ENCODE peak calls at places on chromosomes 6 and 20, in ten cellular contexts. Q is tibial nerve, G is upper lobe of left lung, Z is ovary, N is HL-60, X is AG10803, O is retinal pigment epithelial cell, R is spleen, F is lower lobe of right lung, B is fibroblast of pulmonary artery. K is an unnamed sample.
A peak's percentile ranks its signal among the peaks of the same experiment; 100 is the strongest.

GRCh38 chr6:28224131-28225055 is 682 bp upstream of the ZSCAN9 start:
- DNase-seq in Q (no peak), G (no peak), Z (no peak), N (no peak), X (no peak), O (no peak), R (no peak), F (no peak), B (no peak), K (no peak)

GRCh38 chr6:100269189-100269588 is 195.5 kb downstream of the SIM1 start:
- DNase-seq in Q (no peak), G (no peak), Z (no peak), N (no peak), X (peak; percentile 88), O (no peak), R (no peak), F (no peak), B (peak; percentile 81), K (peak; percentile 33)

GRCh38 chr20:8812818-8813217 is 256.1 kb upstream of the PLCB4 start:
- DNase-seq in Q (no peak), G (peak; percentile 31), Z (peak; percentile 25), N (no peak), X (no peak), O (no peak), R (no peak), F (peak; percentile 42), B (no peak), K (no peak)

GRCh38 chr6:15246217-15247211 is 645 bp downstream of the JARID2 start:
- DNase-seq in Q (no peak), G (no peak), Z (no peak), N (no peak), X (no peak), O (no peak), R (peak; percentile 25), F (no peak), B (peak; percentile 37), K (no peak)

GRCh38 chr6:142361765-142362540 is 60.1 kb downstream of the ADGRG6 start:
- DNase-seq in Q (no peak), G (no peak), Z (no peak), N (no peak), X (peak; percentile 97), O (peak; percentile 65), R (no peak), F (no peak), B (peak; percentile 91), K (no peak)

GRCh38 chr6:109447878-109448555 is 7.5 kb downstream of the SMPD2 start:
- DNase-seq in Q (no peak), G (no peak), Z (no peak), N (peak; percentile 35), X (no peak), O (no peak), R (no peak), F (no peak), B (peak; percentile 20), K (no peak)

GRCh38 chr20:37194616-37195015 is 15.3 kb upstream of the MROH8 start:
- DNase-seq in Q (no peak), G (no peak), Z (no peak), N (no peak), X (no peak), O (no peak), R (no peak), F (no peak), B (no peak), K (no peak)

GRCh38 chr20:58327211-58327610 is 17.7 kb downstream of the RAB22A start:
- DNase-seq in Q (no peak), G (peak; percentile 65), Z (no peak), N (no peak), X (peak; percentile 5), O (no peak), R (no peak), F (no peak), B (peak; percentile 14), K (no peak)

GRCh38 chr6:82067021-82067420 is 180.5 kb downstream of the IBTK start:
- DNase-seq in Q (no peak), G (no peak), Z (no peak), N (no peak), X (peak; percentile 41), O (no peak), R (no peak), F (no peak), B (peak; percentile 16), K (no peak)

GRCh38 chr20:62723768-62724420 is 15.3 kb downstream of the NTSR1 start:
- DNase-seq in Q (no peak), G (no peak), Z (no peak), N (no peak), X (no peak), O (no peak), R (peak; percentile 54), F (peak; percentile 32), B (no peak), K (no peak)

GRCh38 chr6:74557236-74557635 is 648.6 kb downstream of the COL12A1 start:
- DNase-seq in Q (no peak), G (no peak), Z (no peak), N (no peak), X (peak; percentile 17), O (no peak), R (no peak), F (no peak), B (no peak), K (no peak)

GRCh38 chr6:74549746-74550145 is 656.1 kb downstream of the COL12A1 start:
- DNase-seq in Q (no peak), G (no peak), Z (no peak), N (no peak), X (no peak), O (no peak), R (no peak), F (no peak), B (no peak), K (no peak)

GRCh38 chr6:74551896-74552295 is 654.0 kb downstream of the COL12A1 start:
- DNase-seq in Q (no peak), G (no peak), Z (no peak), N (no peak), X (peak; percentile 76), O (no peak), R (no peak), F (no peak), B (peak; percentile 53), K (no peak)

GRCh38 chr6:74554041-74554440 is 651.8 kb downstream of the COL12A1 start:
- DNase-seq in Q (no peak), G (no peak), Z (no peak), N (no peak), X (no peak), O (no peak), R (no peak), F (no peak), B (no peak), K (no peak)
- TF ChIP-seq CTCF in Q (no peak), G (no peak), Z (no peak), N (no peak), X (no peak), O (no peak), R (no peak), F (no peak), B (no peak), K (no peak)

GRCh38 chr20:31717478-31717946 is 5.2 kb downstream of the BCL2L1 start:
- DNase-seq in Q (no peak), G (no peak), Z (no peak), N (no peak), X (no peak), O (no peak), R (no peak), F (no peak), B (no peak), K (no peak)

GRCh38 chr20:31720486-31721407 is 1.9 kb downstream of the BCL2L1 start:
- DNase-seq in Q (no peak), G (no peak), Z (no peak), N (no peak), X (no peak), O (no peak), R (no peak), F (no peak), B (no peak), K (peak; percentile 13)

GRCh38 chr20:31718952-31719643 is 3.6 kb downstream of the BCL2L1 start:
- DNase-seq in Q (no peak), G (peak; percentile 52), Z (no peak), N (no peak), X (no peak), O (no peak), R (no peak), F (no peak), B (no peak), K (peak; percentile 87)

GRCh38 chr20:31721408-31722332 is 998 bp downstream of the BCL2L1 start:
- DNase-seq in Q (no peak), G (no peak), Z (no peak), N (no peak), X (no peak), O (no peak), R (peak; percentile 83), F (peak; percentile 53), B (no peak), K (peak; percentile 15)

GRCh38 chr20:31719644-31720485 is 2.8 kb downstream of the BCL2L1 start:
- DNase-seq in Q (no peak), G (no peak), Z (no peak), N (no peak), X (peak; percentile 43), O (no peak), R (no peak), F (no peak), B (peak; percentile 28), K (peak; percentile 94)
- H3K4me3 ChIP-seq in Q (peak overlapping the region; percentile 81), G (peak overlapping the region; percentile 85), Z (no peak overlapping the region), N (no peak overlapping the region), X (peak overlapping the region; percentile 84), O (peak overlapping the region; percentile 73), R (peak overlapping the region; percentile 76), F (peak overlapping the region; percentile 98), B (peak overlapping the region; percentile 79), K (peak overlapping the region; percentile 95)

DNA sequence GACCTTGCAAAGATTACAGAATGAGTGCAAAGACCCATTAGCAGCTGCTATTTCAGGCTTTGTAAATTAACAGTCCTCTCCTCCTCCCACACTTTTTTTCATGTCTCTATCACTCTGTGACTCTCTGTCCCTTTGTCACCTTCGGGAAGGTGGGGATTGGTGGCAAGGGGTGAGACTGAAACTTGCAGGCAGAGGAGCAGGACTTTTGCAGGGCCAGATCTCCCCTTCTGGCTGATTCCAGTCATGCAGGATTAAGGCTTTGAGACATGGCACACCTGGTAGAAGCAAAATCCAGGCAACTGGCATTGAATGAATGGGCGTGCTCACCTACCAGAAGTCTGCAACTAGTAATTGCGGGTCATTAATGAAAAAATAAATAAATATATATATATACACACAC is 222.7 kb downstream of the TSHZ2 start:
- DNase-seq in Q (no peak), G (no peak), Z (no peak), N (no peak), X (no peak), O (no peak), R (no peak), F (no peak), B (no peak), K (no peak)
- TF ChIP-seq CTCF in Q (no peak), G (no peak), Z (no peak), N (no peak), X (no peak), O (no peak), R (no peak), F (no peak), B (no peak), K (no peak)

DNA sequence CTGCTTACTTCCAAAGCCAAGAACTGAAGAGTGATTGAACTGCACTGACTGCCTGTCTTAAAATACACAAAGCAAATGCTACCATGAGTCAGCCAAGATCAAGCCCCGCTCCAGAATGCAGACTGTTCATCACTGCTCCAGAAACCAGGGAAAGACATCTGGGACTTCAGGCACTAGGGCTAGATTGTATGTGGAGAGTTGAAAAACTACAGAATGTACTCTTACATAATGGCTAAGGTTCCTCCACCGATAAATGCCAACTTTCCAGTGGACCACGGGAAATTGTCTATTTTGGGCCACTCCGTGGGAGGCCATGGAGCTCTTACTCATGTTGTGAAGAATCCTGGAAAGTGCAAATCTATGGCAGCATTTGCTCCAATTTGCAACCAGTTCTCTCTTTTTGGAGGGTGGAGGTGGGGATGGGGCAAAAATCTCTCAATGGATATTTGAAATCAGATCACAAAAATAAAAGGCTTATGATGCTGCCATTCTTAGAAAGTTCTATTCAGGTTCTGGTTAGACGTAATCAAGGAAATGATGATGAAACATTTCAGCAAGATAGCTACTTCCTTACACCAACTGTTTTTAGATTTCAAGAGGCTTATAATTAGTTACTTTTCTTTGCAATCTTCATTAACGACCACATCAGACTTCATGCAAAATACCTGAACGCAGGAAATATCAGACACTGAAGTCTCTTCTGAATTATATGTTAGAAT is 11.8 kb upstream of the CAP2 start:
- DNase-seq in Q (no peak), G (no peak), Z (no peak), N (no peak), X (peak; percentile 83), O (no peak), R (no peak), F (no peak), B (peak; percentile 83), K (no peak)
- H3K4me3 ChIP-seq in Q (no peak overlapping the region), G (no peak overlapping the region), Z (no peak overlapping the region), N (no peak overlapping the region), X (no peak overlapping the region), O (no peak overlapping the region), R (no peak overlapping the region), F (no peak overlapping the region), B (no peak overlapping the region), K (no peak overlapping the region)

K was measured in PC-3.